ENCODE peak calls at places on chromosomes 2 and 18, in five cellular contexts. S is AG04450, Y is heart right ventricle, U is adrenal gland, N is HepG2. D is an unnamed sample.

GRCh38 chr2:100959225-100959880 is 42.7 kb upstream of the RPL31 start:
- DNase-seq in N (no peak), S (no peak), Y (no peak), U (no peak), D (peak)

GRCh38 chr18:13800505-13801259 is 23.3 kb upstream of the MC5R start:
- DNase-seq in U (peak), S (no peak), N (peak), Y (peak), D (no peak)

GRCh38 chr2:69013123-69013836 is at the start of gene ANTXR1:
- DNase-seq in Y (peak), S (peak), U (peak), N (peak), D (no peak)

GRCh38 chr2:25709349-25709748 is 36.0 kb upstream of the DTNB start:
- DNase-seq in U (no peak), N (no peak), Y (no peak), S (no peak), D (no peak)

GRCh38 chr2:37168217-37168981 is 11.6 kb upstream of the EIF2AK2 start:
- DNase-seq in Y (no peak), U (peak), N (peak), S (no peak), D (no peak)

GRCh38 chr18:5294618-5295230 is 802 bp downstream of the ZBTB14 start:
- DNase-seq in N (peak), U (peak), Y (peak), S (no peak), D (no peak)

GRCh38 chr2:109285244-109285651 is 156.2 kb downstream of the SH3RF3 start:
- DNase-seq in S (no peak), U (no peak), Y (no peak), N (no peak), D (peak)

GRCh38 chr18:44229693-44230108 is 451.0 kb upstream of the SETBP1 start:
- DNase-seq in N (no peak), U (peak), S (no peak), Y (peak), D (peak)

GRCh38 chr2:164896634-164897033 is 55.0 kb upstream of the COBLL1 start:
- DNase-seq in Y (no peak), S (no peak), N (peak), U (no peak), D (no peak)

GRCh38 chr2:100819365-100820345 is at the start of gene NPAS2:
- DNase-seq in S (no peak), N (peak), Y (peak), U (peak), D (no peak)

GRCh38 chr2:11310212-11310611 is 34.2 kb downstream of the ROCK2 start:
- DNase-seq in N (peak), S (no peak), U (no peak), Y (no peak), D (no peak)

GRCh38 chr18:62999921-63000320 is 284.6 kb downstream of the PHLPP1 start:
- DNase-seq in U (no peak), S (no peak), N (no peak), Y (no peak), D (no peak)

GRCh38 chr2:106137944-106138903 is 55.9 kb downstream of the UXS1 start:
- DNase-seq in U (no peak), Y (peak), N (no peak), S (no peak), D (no peak)
- H3K4me3 ChIP-seq in U (no peak), Y (no peak), N (no peak), S (no peak), D (no peak)

DNA sequence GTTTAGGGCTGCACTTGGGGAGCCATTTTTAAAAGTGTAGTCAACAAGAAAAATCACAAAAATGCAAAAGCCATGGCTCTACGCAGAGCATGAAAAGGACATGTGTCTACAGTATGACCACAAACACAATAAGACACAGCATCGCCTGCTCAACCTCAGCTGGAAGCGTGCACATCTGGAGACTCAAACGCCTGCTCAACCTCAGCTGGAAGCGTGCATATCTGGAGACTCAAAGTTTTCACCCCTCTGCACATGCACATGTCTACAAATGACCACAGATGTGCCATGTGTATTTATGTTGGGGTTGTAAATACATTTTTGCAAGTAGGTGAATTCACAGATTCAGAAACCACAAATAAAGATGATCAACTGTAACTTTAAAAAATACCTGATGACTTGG is 196.9 kb downstream of the DOK6 start:
- DNase-seq in S (no peak), Y (no peak), U (no peak), N (no peak), D (no peak)
- TF ChIP-seq CTCF in S (no peak), Y (no peak), U (no peak), N (no peak), D (no peak)

GRCh38 chr18:35495821-35496368 is 1.9 kb downstream of the INO80C start:
- DNase-seq in U (no peak), N (no peak), Y (no peak), S (peak), D (no peak)
- H3K4me3 ChIP-seq in U (no peak), N (no peak), Y (no peak), S (no peak), D (no peak)

GRCh38 chr2:239768907-239769573 is 256.1 kb downstream of the NDUFA10 start:
- DNase-seq in S (no peak), N (no peak), Y (no peak), U (no peak), D (no peak)

GRCh38 chr2:239768031-239768800 is 256.9 kb downstream of the NDUFA10 start:
- DNase-seq in U (no peak), S (no peak), Y (no peak), N (no peak), D (no peak)

GRCh38 chr2:239765911-239766310 is 259.2 kb downstream of the NDUFA10 start:
- DNase-seq in U (no peak), Y (no peak), S (no peak), N (no peak), D (no peak)

GRCh38 chr2:239765076-239765845 is 259.9 kb downstream of the NDUFA10 start:
- DNase-seq in Y (no peak), S (no peak), U (no peak), N (no peak), D (no peak)

DNA sequence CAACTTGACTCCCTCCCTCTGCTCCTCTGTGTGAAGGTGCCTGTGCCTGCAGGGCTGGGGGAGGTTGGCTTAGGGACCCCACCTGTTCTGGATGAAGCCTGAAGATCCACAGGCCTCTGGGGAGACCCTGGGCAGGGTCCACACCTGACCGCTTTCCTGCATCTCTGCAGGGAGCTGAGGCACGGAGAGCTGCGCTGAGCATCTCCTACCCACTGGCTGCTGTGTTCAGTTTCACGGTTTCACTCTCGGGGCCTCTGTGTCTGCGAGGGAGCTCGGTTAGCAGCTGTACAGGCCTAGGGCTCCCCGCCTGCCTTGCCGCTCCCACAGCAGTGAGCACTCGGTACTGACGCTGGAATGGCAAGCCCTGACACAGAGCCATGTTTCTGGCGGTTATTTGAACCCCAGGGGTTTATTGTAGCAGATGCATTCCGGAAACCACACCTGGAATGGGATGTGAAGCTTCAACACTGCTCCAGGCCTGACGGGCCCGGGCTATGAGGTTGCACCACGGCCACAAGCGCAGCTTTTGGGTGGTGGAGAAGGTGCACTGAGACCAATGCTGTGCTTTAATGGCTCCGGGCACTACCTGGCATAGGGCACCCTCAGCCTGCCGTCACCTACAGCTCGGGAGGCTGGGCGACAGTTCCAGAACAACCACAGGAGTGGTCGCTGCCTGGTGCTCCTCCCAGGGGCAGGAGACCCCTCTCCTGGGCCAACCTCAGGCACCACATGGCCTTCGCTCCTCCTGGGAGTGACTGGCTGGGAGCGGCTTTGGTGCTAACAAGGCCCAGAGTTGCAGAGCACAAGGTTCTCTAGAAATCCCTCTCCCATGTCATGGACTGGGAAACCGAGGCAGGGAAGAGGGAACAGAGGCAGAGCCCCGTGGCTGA is 257.9 kb downstream of the NDUFA10 start:
- DNase-seq in N (no peak), S (no peak), U (no peak), Y (no peak), D (no peak)
- TF ChIP-seq CTCF in N (no peak), S (no peak), U (no peak), Y (no peak), D (no peak)

GRCh38 chr18:51957001-51957400 is 383.0 kb upstream of the DCC start:
- DNase-seq in Y (no peak), N (no peak), S (no peak), U (no peak), D (no peak)

GRCh38 chr18:51955136-51955535 is 384.9 kb upstream of the DCC start:
- DNase-seq in S (no peak), Y (no peak), U (no peak), N (no peak), D (no peak)

GRCh38 chr18:51952844-51953243 is 387.2 kb upstream of the DCC start:
- DNase-seq in S (no peak), Y (no peak), U (no peak), N (no peak), D (no peak)

GRCh38 chr18:51953521-51953920 is 386.5 kb upstream of the DCC start:
- DNase-seq in S (no peak), Y (no peak), U (no peak), N (no peak), D (no peak)
- H3K4me3 ChIP-seq in S (no peak), Y (no peak), U (no peak), N (no peak), D (no peak)

DNA sequence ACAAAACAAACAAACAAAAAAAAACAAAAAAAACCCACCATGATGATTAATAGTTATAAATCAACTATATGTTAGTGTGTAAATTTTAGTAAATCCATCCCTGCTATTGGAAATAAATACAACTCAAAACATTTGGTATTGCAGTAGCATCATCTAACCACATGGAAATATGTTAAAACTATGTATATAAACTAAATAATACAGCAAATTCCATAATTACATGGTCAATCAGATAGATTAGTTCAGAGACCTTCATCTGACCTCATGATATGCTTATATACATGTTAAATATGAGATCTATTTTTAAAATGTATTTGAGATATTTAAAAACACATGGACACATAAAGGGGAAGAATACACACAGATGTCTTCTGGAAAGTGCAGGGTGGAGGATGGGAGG is 384.2 kb downstream of the TMX3 start:
- DNase-seq in Y (no peak), N (no peak), U (no peak), S (no peak), D (no peak)
- TF ChIP-seq CTCF in Y (no peak), N (no peak), U (no peak), S (peak), D (no peak)

GRCh38 chr2:216692636-216693413 is 2.5 kb downstream of the IGFBP5 start:
- DNase-seq in S (no peak), Y (peak), U (peak), N (no peak), D (no peak)

GRCh38 chr2:216689397-216689796 is 6.0 kb downstream of the IGFBP5 start:
- DNase-seq in S (no peak), Y (no peak), N (no peak), U (no peak), D (no peak)

GRCh38 chr2:216690451-216691209 is 4.7 kb downstream of the IGFBP5 start:
- DNase-seq in S (no peak), Y (no peak), N (no peak), U (no peak), D (peak)

GRCh38 chr2:216693414-216694100 is 1.8 kb downstream of the IGFBP5 start:
- DNase-seq in N (no peak), S (no peak), U (no peak), Y (no peak), D (no peak)

GRCh38 chr2:216691210-216691741 is 4.1 kb downstream of the IGFBP5 start:
- DNase-seq in S (no peak), Y (peak), U (peak), N (no peak), D (no peak)
- H3K4me3 ChIP-seq in S (peak), Y (no peak), U (no peak), N (no peak), D (peak)

DNA sequence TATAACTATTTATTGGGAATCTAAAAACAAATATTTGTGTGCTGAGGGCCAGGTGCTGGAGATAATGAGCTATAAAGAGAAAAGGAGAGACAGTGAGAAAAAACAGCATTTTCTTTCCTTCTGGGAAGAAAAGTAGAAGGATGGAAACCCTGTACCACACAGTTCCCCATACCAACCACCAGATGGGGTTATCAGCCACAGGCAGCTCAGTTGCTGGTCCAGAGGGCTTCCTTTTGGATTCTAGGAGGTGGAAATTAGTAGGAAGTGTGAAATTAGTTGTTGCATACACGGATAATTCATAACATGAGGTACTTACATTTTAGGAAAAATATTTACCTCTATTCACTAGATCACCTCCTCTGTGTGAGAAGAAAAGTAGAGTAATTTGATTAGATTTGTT is 237.0 kb upstream of the FOSL2 start:
- DNase-seq in N (no peak), Y (no peak), S (no peak), U (no peak), D (no peak)
- TF ChIP-seq CTCF in N (peak), Y (peak), S (peak), U (no peak), D (peak)

D was measured in BJ.